ENCODE peak calls at places on chromosome 15, in seven cellular contexts. One of them, this sample, is unnamed.

GRCh38 chr15:93454788-93455187 is 365.8 kb upstream of the RGMA start:
- DNase-seq in cardiac fibroblast: no peak
- DNase-seq in A549: no peak
- DNase-seq in right lobe of liver: no peak
- DNase-seq in uterus: no peak
- DNase-seq in heart left ventricle: no peak
- DNase-seq in AG04449: no peak
- DNase-seq in this sample: no peak

GRCh38 chr15:74368121-74368520 is 675 bp upstream of the CYP11A1 start:
- DNase-seq in cardiac fibroblast: no peak
- DNase-seq in A549: no peak
- DNase-seq in right lobe of liver: no peak
- DNase-seq in uterus: no peak
- DNase-seq in heart left ventricle: no peak
- DNase-seq in AG04449: no peak
- DNase-seq in this sample: no peak

GRCh38 chr15:69919816-69920215 is 177.9 kb downstream of the TLE3 start:
- DNase-seq in cardiac fibroblast: no peak
- DNase-seq in A549: no peak
- DNase-seq in right lobe of liver: peak; percentile 0
- DNase-seq in uterus: no peak
- DNase-seq in heart left ventricle: no peak
- DNase-seq in AG04449: no peak
- DNase-seq in this sample: no peak

GRCh38 chr15:95644476-95644875 is 686.0 kb upstream of the NR2F2 start:
- DNase-seq in cardiac fibroblast: peak; percentile 61
- DNase-seq in A549: no peak
- DNase-seq in right lobe of liver: no peak
- DNase-seq in uterus: peak; percentile 39
- DNase-seq in heart left ventricle: peak; percentile 33
- DNase-seq in AG04449: no peak
- DNase-seq in this sample: no peak

GRCh38 chr15:43516185-43516584 is 1.2 kb upstream of the MAP1A start:
- DNase-seq in cardiac fibroblast: peak; percentile 53
- DNase-seq in A549: no peak
- DNase-seq in right lobe of liver: no peak
- DNase-seq in uterus: peak; percentile 55
- DNase-seq in heart left ventricle: peak; percentile 83
- DNase-seq in AG04449: no peak
- DNase-seq in this sample: no peak

GRCh38 chr15:80550219-80550909 is 144.7 kb upstream of the ABHD17C start:
- DNase-seq in cardiac fibroblast: peak; percentile 94
- DNase-seq in A549: no peak
- DNase-seq in right lobe of liver: no peak
- DNase-seq in uterus: no peak
- DNase-seq in heart left ventricle: no peak
- DNase-seq in AG04449: peak; percentile 89
- DNase-seq in this sample: peak; percentile 86

GRCh38 chr15:25797511-25798206 is 65.5 kb downstream of the ATP10A start:
- DNase-seq in cardiac fibroblast: peak; percentile 3
- DNase-seq in A549: no peak
- DNase-seq in right lobe of liver: no peak
- DNase-seq in uterus: no peak
- DNase-seq in heart left ventricle: no peak
- DNase-seq in AG04449: no peak
- DNase-seq in this sample: no peak

GRCh38 chr15:58383876-58384275 is 47.9 kb upstream of the LIPC start:
- DNase-seq in cardiac fibroblast: no peak
- DNase-seq in A549: no peak
- DNase-seq in right lobe of liver: no peak
- DNase-seq in uterus: no peak
- DNase-seq in heart left ventricle: no peak
- DNase-seq in AG04449: no peak
- DNase-seq in this sample: no peak

GRCh38 chr15:62124176-62124952 is 40.7 kb downstream of the C2CD4B start:
- DNase-seq in cardiac fibroblast: peak; percentile 77
- DNase-seq in A549: no peak
- DNase-seq in right lobe of liver: no peak
- DNase-seq in uterus: no peak
- DNase-seq in heart left ventricle: no peak
- DNase-seq in AG04449: no peak
- DNase-seq in this sample: no peak

GRCh38 chr15:96270581-96271172 is 59.8 kb upstream of the NR2F2 start:
- DNase-seq in cardiac fibroblast: peak; percentile 31
- DNase-seq in A549: no peak
- DNase-seq in right lobe of liver: peak; percentile 63
- DNase-seq in uterus: no peak
- DNase-seq in heart left ventricle: no peak
- DNase-seq in AG04449: no peak
- DNase-seq in this sample: no peak

GRCh38 chr15:29857196-29857595 is 34.9 kb upstream of the TJP1 start:
- DNase-seq in cardiac fibroblast: peak; percentile 21
- DNase-seq in A549: no peak
- DNase-seq in right lobe of liver: no peak
- DNase-seq in uterus: no peak
- DNase-seq in heart left ventricle: no peak
- DNase-seq in AG04449: no peak
- DNase-seq in this sample: no peak

GRCh38 chr15:75532413-75533250 is 46.5 kb downstream of the PTPN9 start:
- DNase-seq in cardiac fibroblast: peak; percentile 84
- DNase-seq in A549: peak; percentile 64
- DNase-seq in right lobe of liver: peak; percentile 86
- DNase-seq in uterus: peak; percentile 65
- DNase-seq in heart left ventricle: peak; percentile 82
- DNase-seq in AG04449: no peak
- DNase-seq in this sample: no peak

DNA sequence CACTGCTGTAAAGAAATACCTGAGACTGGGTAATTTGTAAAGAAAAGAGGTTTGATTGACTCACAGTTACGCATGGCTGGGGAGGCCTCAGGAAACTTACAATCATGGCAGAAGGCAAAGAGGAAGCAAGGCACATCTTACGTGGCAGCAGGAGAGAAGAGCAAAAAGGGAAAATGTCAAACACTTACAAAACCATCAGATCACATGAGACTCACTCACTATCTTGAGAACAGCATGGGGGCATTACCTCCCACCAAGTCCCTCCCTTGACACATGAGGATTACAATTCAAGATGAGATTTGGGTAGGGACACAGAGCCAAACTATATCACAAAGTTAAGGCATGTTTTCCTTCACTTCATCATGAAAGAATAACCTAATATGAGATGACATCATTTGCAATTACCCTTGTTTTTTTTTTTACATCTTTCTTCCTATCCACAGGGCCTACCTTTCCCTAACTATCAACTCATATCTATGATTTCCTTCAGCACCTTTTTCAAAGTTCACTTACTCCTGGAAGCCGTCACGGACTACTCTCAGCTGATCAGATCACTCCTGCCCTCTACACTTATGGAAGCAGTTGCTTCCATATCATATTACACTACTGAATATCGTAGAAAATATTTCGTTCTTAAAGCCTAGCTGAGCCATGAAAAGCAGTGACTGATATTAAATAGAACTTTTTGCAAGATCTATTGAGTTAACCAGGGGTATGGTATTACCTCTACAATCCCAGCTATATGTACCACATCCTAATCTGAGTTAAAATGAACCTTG is 25.5 kb upstream of the ATP8B4 start:
- DNase-seq in cardiac fibroblast: no peak
- DNase-seq in A549: no peak
- DNase-seq in right lobe of liver: no peak
- DNase-seq in uterus: no peak
- DNase-seq in heart left ventricle: no peak
- DNase-seq in AG04449: no peak
- DNase-seq in this sample: no peak
- H3K4me3 ChIP-seq in cardiac fibroblast: no peak overlapping the region
- H3K4me3 ChIP-seq in A549: no peak overlapping the region
- H3K4me3 ChIP-seq in right lobe of liver: no peak overlapping the region
- H3K4me3 ChIP-seq in uterus: no peak overlapping the region
- H3K4me3 ChIP-seq in heart left ventricle: no peak overlapping the region
- H3K4me3 ChIP-seq in AG04449: no peak overlapping the region
- H3K4me3 ChIP-seq in this sample: no peak overlapping the region

GRCh38 chr15:59622289-59622688 is 10.7 kb downstream of the GCNT3 start:
- DNase-seq in cardiac fibroblast: peak; percentile 41
- DNase-seq in A549: peak; percentile 96
- DNase-seq in right lobe of liver: no peak
- DNase-seq in uterus: no peak
- DNase-seq in heart left ventricle: no peak
- DNase-seq in AG04449: no peak
- DNase-seq in this sample: no peak
- TF ChIP-seq CTCF in cardiac fibroblast: peak; percentile 64
- TF ChIP-seq CTCF in A549: peak; percentile 74
- TF ChIP-seq CTCF in right lobe of liver: peak; percentile 34
- TF ChIP-seq CTCF in uterus: no peak
- TF ChIP-seq CTCF in heart left ventricle: no peak
- TF ChIP-seq CTCF in AG04449: peak; percentile 49
- TF ChIP-seq CTCF in this sample: peak; percentile 66

GRCh38 chr15:55586808-55587207 is 1.3 kb downstream of the PYGO1 start:
- DNase-seq in cardiac fibroblast: no peak
- DNase-seq in A549: no peak
- DNase-seq in right lobe of liver: no peak
- DNase-seq in uterus: no peak
- DNase-seq in heart left ventricle: no peak
- DNase-seq in AG04449: no peak
- DNase-seq in this sample: no peak
- H3K4me3 ChIP-seq in cardiac fibroblast: peak overlapping the region; percentile 69
- H3K4me3 ChIP-seq in A549: peak overlapping the region; percentile 78
- H3K4me3 ChIP-seq in right lobe of liver: no peak overlapping the region
- H3K4me3 ChIP-seq in uterus: peak overlapping the region; percentile 87
- H3K4me3 ChIP-seq in heart left ventricle: no peak overlapping the region
- H3K4me3 ChIP-seq in AG04449: peak overlapping the region; percentile 72
- H3K4me3 ChIP-seq in this sample: peak overlapping the region; percentile 66

GRCh38 chr15:91258436-91258779 is 158.4 kb downstream of the SV2B start:
- DNase-seq in cardiac fibroblast: no peak
- DNase-seq in A549: peak; percentile 28
- DNase-seq in right lobe of liver: no peak
- DNase-seq in uterus: no peak
- DNase-seq in heart left ventricle: peak; percentile 37
- DNase-seq in AG04449: no peak
- DNase-seq in this sample: no peak
- TF ChIP-seq CTCF in cardiac fibroblast: no peak
- TF ChIP-seq CTCF in A549: no peak
- TF ChIP-seq CTCF in right lobe of liver: no peak
- TF ChIP-seq CTCF in uterus: no peak
- TF ChIP-seq CTCF in heart left ventricle: no peak
- TF ChIP-seq CTCF in AG04449: no peak
- TF ChIP-seq CTCF in this sample: no peak

GRCh38 chr15:35168464-35168863 is 83.4 kb upstream of the NANOGP8 start:
- DNase-seq in cardiac fibroblast: peak; percentile 39
- DNase-seq in A549: no peak
- DNase-seq in right lobe of liver: no peak
- DNase-seq in uterus: no peak
- DNase-seq in heart left ventricle: no peak
- DNase-seq in AG04449: peak; percentile 46
- DNase-seq in this sample: peak; percentile 5
- H3K4me3 ChIP-seq in cardiac fibroblast: no peak overlapping the region
- H3K4me3 ChIP-seq in A549: no peak overlapping the region
- H3K4me3 ChIP-seq in right lobe of liver: no peak overlapping the region
- H3K4me3 ChIP-seq in uterus: no peak overlapping the region
- H3K4me3 ChIP-seq in heart left ventricle: no peak overlapping the region
- H3K4me3 ChIP-seq in AG04449: no peak overlapping the region
- H3K4me3 ChIP-seq in this sample: no peak overlapping the region

GRCh38 chr15:51909591-51909990 is 62.0 kb downstream of the LEO1 start:
- DNase-seq in cardiac fibroblast: no peak
- DNase-seq in A549: no peak
- DNase-seq in right lobe of liver: no peak
- DNase-seq in uterus: no peak
- DNase-seq in heart left ventricle: no peak
- DNase-seq in AG04449: no peak
- DNase-seq in this sample: no peak

GRCh38 chr15:51908312-51908711 is 63.3 kb downstream of the LEO1 start:
- DNase-seq in cardiac fibroblast: no peak
- DNase-seq in A549: no peak
- DNase-seq in right lobe of liver: no peak
- DNase-seq in uterus: no peak
- DNase-seq in heart left ventricle: no peak
- DNase-seq in AG04449: no peak
- DNase-seq in this sample: no peak

GRCh38 chr15:51904931-51905330 is 66.6 kb downstream of the LEO1 start:
- DNase-seq in cardiac fibroblast: no peak
- DNase-seq in A549: no peak
- DNase-seq in right lobe of liver: no peak
- DNase-seq in uterus: no peak
- DNase-seq in heart left ventricle: no peak
- DNase-seq in AG04449: no peak
- DNase-seq in this sample: no peak

GRCh38 chr15:51912528-51912927 is 59.0 kb downstream of the LEO1 start:
- DNase-seq in cardiac fibroblast: no peak
- DNase-seq in A549: no peak
- DNase-seq in right lobe of liver: no peak
- DNase-seq in uterus: no peak
- DNase-seq in heart left ventricle: no peak
- DNase-seq in AG04449: no peak
- DNase-seq in this sample: no peak

DNA sequence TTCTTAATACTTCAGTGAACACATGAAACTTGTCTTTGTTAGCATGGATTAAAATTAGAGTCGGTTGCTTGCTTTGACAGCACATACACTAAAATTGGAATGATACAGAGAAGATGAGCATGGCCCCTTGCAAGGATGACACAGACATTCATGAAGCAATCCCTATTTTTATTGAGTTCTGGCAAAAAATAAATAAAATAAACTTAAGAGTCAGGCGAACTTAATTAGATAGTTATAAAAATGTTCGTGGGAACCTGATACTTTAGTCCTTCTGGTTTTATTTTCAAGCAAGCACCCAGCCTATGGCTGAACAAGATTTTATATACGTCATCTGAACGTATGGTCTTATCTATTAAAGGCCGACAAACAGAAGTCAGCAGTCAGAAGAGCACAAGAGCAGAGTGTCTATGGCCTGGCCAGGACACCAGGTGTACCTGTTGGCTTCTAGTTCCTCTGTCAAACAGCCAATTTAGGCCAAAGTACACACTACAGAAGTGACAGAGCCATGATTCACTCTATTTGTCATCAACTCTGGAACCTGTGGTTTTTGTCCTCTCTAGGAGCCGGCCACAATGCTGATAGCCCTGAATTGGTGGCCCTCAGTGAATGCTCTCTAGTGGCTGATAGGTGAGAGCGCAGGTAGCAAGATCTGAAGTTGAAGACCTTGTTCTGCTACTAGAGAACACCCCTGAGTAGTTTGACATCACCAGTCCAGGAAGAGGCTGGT is 64.3 kb downstream of the LEO1 start:
- DNase-seq in cardiac fibroblast: no peak
- DNase-seq in A549: peak; percentile 39
- DNase-seq in right lobe of liver: peak; percentile 79
- DNase-seq in uterus: no peak
- DNase-seq in heart left ventricle: no peak
- DNase-seq in AG04449: no peak
- DNase-seq in this sample: no peak
- TF ChIP-seq CTCF in cardiac fibroblast: no peak
- TF ChIP-seq CTCF in A549: peak; percentile 22
- TF ChIP-seq CTCF in right lobe of liver: peak; percentile 49
- TF ChIP-seq CTCF in uterus: no peak
- TF ChIP-seq CTCF in heart left ventricle: no peak
- TF ChIP-seq CTCF in AG04449: no peak
- TF ChIP-seq CTCF in this sample: peak; percentile 8

GRCh38 chr15:28107894-28108255 is 8.8 kb upstream of the OCA2 start:
- DNase-seq in cardiac fibroblast: no peak
- DNase-seq in A549: no peak
- DNase-seq in right lobe of liver: no peak
- DNase-seq in uterus: no peak
- DNase-seq in heart left ventricle: no peak
- DNase-seq in AG04449: no peak
- DNase-seq in this sample: no peak
- H3K4me3 ChIP-seq in cardiac fibroblast: no peak overlapping the region
- H3K4me3 ChIP-seq in A549: no peak overlapping the region
- H3K4me3 ChIP-seq in right lobe of liver: no peak overlapping the region
- H3K4me3 ChIP-seq in uterus: no peak overlapping the region
- H3K4me3 ChIP-seq in heart left ventricle: peak overlapping the region; percentile 36
- H3K4me3 ChIP-seq in AG04449: peak overlapping the region; percentile 1
- H3K4me3 ChIP-seq in this sample: no peak overlapping the region

This sample was measured in AG09309.